ENCODE peak calls at places on chromosomes 16 and 17, in eight cellular contexts. K, U, R, W, I, S, E and H are unnamed samples.

GRCh38 chr17:44971776-44972483 is 3.8 kb upstream of the C1QL1 start:
- DNase-seq in K (no peak), U (peak), R (peak), W (no peak), I (no peak), S (no peak), E (no peak), H (peak)

GRCh38 chr16:59305850-59306249 is 571.7 kb upstream of the GOT2 start:
- DNase-seq in K (no peak), U (no peak), R (no peak), W (no peak), I (no peak), S (no peak), E (no peak), H (no peak)

GRCh38 chr17:36553459-36553858 is 8.7 kb downstream of the GGNBP2 start:
- DNase-seq in K (no peak), U (no peak), R (no peak), W (no peak), I (no peak), S (no peak), E (no peak), H (no peak)

GRCh38 chr16:68902376-68903345 is 59.3 kb downstream of the TANGO6 start:
- DNase-seq in K (no peak), U (peak), R (peak), W (no peak), I (peak), S (no peak), E (peak), H (peak)

GRCh38 chr17:142102-142661 is 4.8 kb downstream of the SCGB1C2 start:
- DNase-seq in K (no peak), U (peak), R (peak), W (no peak), I (peak), S (no peak), E (no peak), H (peak)

GRCh38 chr16:67284699-67285646 is 5.6 kb downstream of the PLEKHG4 start:
- DNase-seq in K (no peak), U (no peak), R (peak), W (no peak), I (peak), S (no peak), E (peak), H (peak)

GRCh38 chr16:50207652-50208051 is 54.5 kb downstream of the TENT4B start:
- DNase-seq in K (no peak), U (peak), R (no peak), W (no peak), I (no peak), S (no peak), E (no peak), H (peak)

GRCh38 chr16:19644877-19645276 is 73.2 kb downstream of the KNOP1 start:
- DNase-seq in K (no peak), U (no peak), R (no peak), W (no peak), I (no peak), S (no peak), E (no peak), H (no peak)

GRCh38 chr17:27529230-27529796 is 73.1 kb downstream of the KSR1 start:
- DNase-seq in K (no peak), U (no peak), R (no peak), W (no peak), I (peak), S (no peak), E (no peak), H (no peak)

GRCh38 chr16:85720319-85720637 is 30.6 kb downstream of the C16orf74 start:
- DNase-seq in K (no peak), U (peak), R (peak), W (no peak), I (no peak), S (no peak), E (peak), H (no peak)

GRCh38 chr17:75808905-75809621 is 24.5 kb downstream of the UNK start:
- DNase-seq in K (no peak), U (peak), R (no peak), W (no peak), I (no peak), S (no peak), E (no peak), H (peak)

GRCh38 chr17:8225813-8226535 is 15.6 kb upstream of the AURKB start:
- DNase-seq in K (peak), U (peak), R (peak), W (peak), I (peak), S (peak), E (peak), H (peak)

GRCh38 chr17:19327039-19327776 is 35.3 kb downstream of the B9D1 start:
- DNase-seq in K (no peak), U (peak), R (peak), W (no peak), I (no peak), S (no peak), E (peak), H (peak)

GRCh38 chr16:85169333-85170065 is 57.2 kb upstream of the CIBAR2 start:
- DNase-seq in K (no peak), U (peak), R (no peak), W (no peak), I (no peak), S (no peak), E (peak), H (peak)

GRCh38 chr17:44916781-44917241 is 1.5 kb upstream of the GFAP start:
- DNase-seq in K (no peak), U (peak), R (peak), W (peak), I (no peak), S (no peak), E (no peak), H (peak)

GRCh38 chr17:73644145-73645049 is at the start of gene SDK2:
- DNase-seq in K (no peak), U (no peak), R (no peak), W (no peak), I (no peak), S (no peak), E (no peak), H (peak)

GRCh38 chr16:5791011-5791410 is 693.4 kb upstream of the EEF2KMT start:
- DNase-seq in K (no peak), U (no peak), R (no peak), W (no peak), I (no peak), S (no peak), E (no peak), H (no peak)

GRCh38 chr16:51146256-51146924 is 4.7 kb downstream of the SALL1 start:
- DNase-seq in K (no peak), U (peak), R (no peak), W (no peak), I (no peak), S (no peak), E (no peak), H (peak)

GRCh38 chr16:77877712-77878111 is 89.3 kb downstream of the VAT1L start:
- DNase-seq in K (no peak), U (peak), R (peak), W (no peak), I (no peak), S (no peak), E (no peak), H (peak)

GRCh38 chr16:89581861-89582563 is 6.5 kb downstream of the CPNE7 start:
- DNase-seq in K (no peak), U (peak), R (no peak), W (no peak), I (no peak), S (no peak), E (no peak), H (peak)

GRCh38 chr17:6546069-6546718 is 10.2 kb downstream of the PITPNM3 start:
- DNase-seq in K (no peak), U (peak), R (no peak), W (no peak), I (no peak), S (no peak), E (no peak), H (peak)

GRCh38 chr17:5352681-5353289 is 66.7 kb downstream of the NUP88 start:
- DNase-seq in K (no peak), U (no peak), R (no peak), W (no peak), I (no peak), S (no peak), E (no peak), H (no peak)

GRCh38 chr16:68368602-68368944 is 57.8 kb downstream of the PRMT7 start:
- DNase-seq in K (no peak), U (no peak), R (no peak), W (no peak), I (no peak), S (no peak), E (no peak), H (no peak)

GRCh38 chr16:23280483-23280967 is 21.6 kb upstream of the SCNN1B start:
- DNase-seq in K (no peak), U (no peak), R (no peak), W (no peak), I (no peak), S (no peak), E (no peak), H (no peak)

GRCh38 chr17:75774988-75775668 is 9.5 kb upstream of the UNK start:
- DNase-seq in K (peak), U (peak), R (no peak), W (no peak), I (no peak), S (no peak), E (no peak), H (no peak)

GRCh38 chr17:9907131-9907530 is 2.1 kb upstream of the RCVRN start:
- DNase-seq in K (no peak), U (no peak), R (no peak), W (no peak), I (no peak), S (no peak), E (no peak), H (no peak)

GRCh38 chr16:84933774-84934571 is 77.4 kb downstream of the ZDHHC7 start:
- DNase-seq in K (no peak), U (peak), R (no peak), W (peak), I (no peak), S (no peak), E (no peak), H (peak)

GRCh38 chr17:33684714-33685113 is 391.6 kb upstream of the ASIC2 start:
- DNase-seq in K (no peak), U (no peak), R (no peak), W (no peak), I (no peak), S (no peak), E (no peak), H (no peak)

GRCh38 chr16:11423315-11424117 is 78.3 kb downstream of the RMI2 start:
- DNase-seq in K (no peak), U (no peak), R (no peak), W (no peak), I (no peak), S (no peak), E (no peak), H (no peak)

GRCh38 chr17:16085066-16085699 is 85.6 kb downstream of the TTC19 start:
- DNase-seq in K (no peak), U (peak), R (no peak), W (no peak), I (no peak), S (no peak), E (no peak), H (peak)

GRCh38 chr17:7224661-7225111 is 4.9 kb downstream of the ACADVL start:
- DNase-seq in K (no peak), U (no peak), R (no peak), W (no peak), I (no peak), S (no peak), E (no peak), H (no peak)

GRCh38 chr17:16301963-16302855 is 51.1 kb downstream of the CENPV start:
- DNase-seq in K (no peak), U (no peak), R (no peak), W (no peak), I (no peak), S (no peak), E (no peak), H (no peak)

GRCh38 chr17:74231846-74232713 is 18.7 kb downstream of the TTYH2 start:
- DNase-seq in K (no peak), U (no peak), R (no peak), W (no peak), I (no peak), S (no peak), E (no peak), H (no peak)

GRCh38 chr16:78505544-78506371 is 406.3 kb downstream of the WWOX start:
- DNase-seq in K (no peak), U (peak), R (no peak), W (no peak), I (no peak), S (no peak), E (no peak), H (peak)

GRCh38 chr16:48788475-48788874 is 178.5 kb upstream of the N4BP1 start:
- DNase-seq in K (no peak), U (no peak), R (no peak), W (no peak), I (no peak), S (no peak), E (no peak), H (no peak)